ENCODE peak calls at places on chromosomes 13 and 19, in seven cellular contexts. V, X, O, T, L, Z and E are unnamed samples.

GRCh38 chr13:30416471-30416870 is 5.8 kb upstream of the UBE2L5 start:
- DNase-seq in O (no peak), L (no peak), V (no peak), Z (no peak), T (no peak), X (no peak), E (no peak)

GRCh38 chr13:34035676-34036325 is 217.9 kb downstream of the RFC3 start:
- DNase-seq in T (no peak), L (no peak), Z (no peak), X (no peak), O (no peak), V (no peak), E (no peak)

GRCh38 chr19:19053508-19054314 is 10.1 kb upstream of the SLC25A42 start:
- DNase-seq in T (no peak), L (peak; percentile 81), X (peak; percentile 86), V (peak; percentile 56), O (peak; percentile 42), Z (no peak), E (peak; percentile 71)

GRCh38 chr19:799076-799881 is 2.0 kb downstream of the PTBP1 start:
- DNase-seq in T (no peak), O (no peak), V (no peak), X (no peak), L (no peak), Z (no peak), E (no peak)

GRCh38 chr13:83312194-83312593 is 570.1 kb downstream of the SLITRK1 start:
- DNase-seq in O (no peak), V (no peak), Z (no peak), L (no peak), T (no peak), X (no peak), E (no peak)

GRCh38 chr13:48344264-48344663 is 40.7 kb downstream of the RB1 start:
- DNase-seq in O (no peak), L (no peak), Z (no peak), V (no peak), X (no peak), T (no peak), E (no peak)

GRCh38 chr13:107960301-107960700 is 255.0 kb downstream of the LIG4 start:
- DNase-seq in Z (no peak), X (no peak), T (no peak), L (no peak), V (no peak), O (no peak), E (no peak)

GRCh38 chr13:95601906-95602305 is 42.6 kb downstream of the DZIP1 start:
- DNase-seq in T (no peak), O (no peak), Z (no peak), L (no peak), V (no peak), X (no peak), E (no peak)

GRCh38 chr13:73092831-73093230 is 34.0 kb downstream of the KLF5 start:
- DNase-seq in X (no peak), Z (no peak), V (no peak), L (no peak), O (no peak), T (no peak), E (no peak)

GRCh38 chr19:29766100-29766499 is 45.7 kb upstream of the CCNE1 start:
- DNase-seq in L (peak; percentile 45), O (no peak), X (no peak), Z (no peak), T (no peak), V (no peak), E (no peak)

GRCh38 chr13:19838726-19839342 is 24.6 kb downstream of the ZMYM5 start:
- DNase-seq in T (no peak), V (no peak), O (no peak), L (no peak), X (no peak), Z (no peak), E (no peak)

GRCh38 chr13:35465345-35465744 is 11.1 kb downstream of the MAB21L1 start:
- DNase-seq in V (no peak), X (no peak), L (no peak), Z (no peak), T (no peak), O (no peak), E (no peak)

GRCh38 chr13:97727991-97728390 is 225.5 kb upstream of the IPO5 start:
- DNase-seq in X (no peak), T (no peak), L (no peak), O (no peak), Z (no peak), V (no peak), E (no peak)

GRCh38 chr13:70173236-70173959 is 65.1 kb upstream of the KLHL1 start:
- DNase-seq in V (no peak), X (no peak), T (no peak), O (no peak), Z (no peak), L (no peak), E (no peak)

GRCh38 chr13:49319555-49320350 is 72.0 kb downstream of the CDADC1 start:
- DNase-seq in V (no peak), O (no peak), T (no peak), X (no peak), Z (no peak), L (no peak), E (no peak)